ENCODE peak calls at places on chromosomes 12 and 14, in four cellular contexts. E is choroid plexus epithelial cell, A is lower leg skin, Q is hepatocyte. K is an unnamed sample.

GRCh38 chr14:90846511-90846910 is 30.3 kb upstream of the TTC7B start:
- DNase-seq in Q (no peak), A (no peak), E (no peak), K (peak; percentile 80)

GRCh38 chr12:85390281-85390680 is 110.3 kb downstream of the ALX1 start:
- DNase-seq in E (no peak), A (no peak), Q (no peak), K (no peak)

GRCh38 chr12:57127710-57128518 is at the start of gene LRP1:
- DNase-seq in A (peak; percentile 96), E (peak; percentile 86), Q (peak; percentile 94), K (peak; percentile 86)

GRCh38 chr12:76633415-76633814 is 73.8 kb upstream of the OSBPL8 start:
- DNase-seq in A (no peak), Q (no peak), E (no peak), K (no peak)

GRCh38 chr12:68259318-68259940 is 6.0 kb upstream of the IL22 start:
- DNase-seq in A (no peak), Q (no peak), E (peak; percentile 97), K (peak; percentile 96)

GRCh38 chr12:132154941-132155770 is 10.9 kb downstream of the NOC4L start:
- DNase-seq in Q (no peak), E (no peak), A (no peak), K (no peak)

GRCh38 chr12:52537101-52537500 is 15.8 kb downstream of the KRT71 start:
- DNase-seq in Q (no peak), E (no peak), A (no peak), K (no peak)

GRCh38 chr12:92108651-92109050 is 37.0 kb downstream of the BTG1 start:
- DNase-seq in E (peak; percentile 94), A (no peak), Q (peak; percentile 10), K (peak; percentile 81)

GRCh38 chr14:52266782-52267181 is 716 bp upstream of the PTGDR start:
- DNase-seq in A (no peak), E (no peak), Q (no peak), K (peak; percentile 37)

GRCh38 chr12:80813820-80814219 is 97.1 kb downstream of the MYF5 start:
- DNase-seq in Q (no peak), A (no peak), E (no peak), K (no peak)

GRCh38 chr14:102729825-102730224 is 47.4 kb upstream of the TRAF3 start:
- DNase-seq in E (no peak), Q (no peak), A (no peak), K (no peak)

GRCh38 chr14:68715032-68715924 is 77.6 kb downstream of the ZFP36L1 start:
- DNase-seq in Q (no peak), E (peak; percentile 71), A (peak; percentile 21), K (peak; percentile 30)

GRCh38 chr14:103512701-103513611 is 9.7 kb downstream of the CKB start:
- DNase-seq in Q (peak; percentile 13), A (no peak), E (peak; percentile 36), K (peak; percentile 64)

GRCh38 chr14:95057851-95058250 is 99.5 kb downstream of the DICER1 start:
- DNase-seq in E (no peak), Q (no peak), A (no peak), K (no peak)

GRCh38 chr12:106205208-106206069 is 42.4 kb downstream of the CKAP4 start:
- DNase-seq in A (no peak), Q (no peak), E (no peak), K (no peak)

GRCh38 chr12:3314306-3314663 is 176.7 kb upstream of the PRMT8 start:
- DNase-seq in A (no peak), Q (no peak), E (no peak), K (no peak)

GRCh38 chr12:66117242-66117641 is 13.3 kb downstream of the LLPH start:
- DNase-seq in Q (no peak), A (no peak), E (no peak), K (no peak)

GRCh38 chr12:98422809-98423208 is 92.6 kb upstream of the TMPO start:
- DNase-seq in Q (peak; percentile 49), A (no peak), E (no peak), K (no peak)

GRCh38 chr12:51217968-51218606 is at the start of gene POU6F1:
- DNase-seq in A (peak; percentile 94), E (peak; percentile 79), Q (peak; percentile 93), K (peak; percentile 77)

GRCh38 chr12:70812124-70812523 is 108.4 kb downstream of the PTPRR start:
- DNase-seq in Q (peak; percentile 71), E (no peak), A (no peak), K (no peak)

GRCh38 chr14:56885795-56886194 is 75.5 kb upstream of the OTX2 start:
- DNase-seq in E (no peak), Q (no peak), A (no peak), K (no peak)

GRCh38 chr12:124764870-124765570 is 98.6 kb downstream of the SCARB1 start:
- DNase-seq in Q (peak; percentile 43), E (peak; percentile 95), A (no peak), K (peak; percentile 97)

DNA sequence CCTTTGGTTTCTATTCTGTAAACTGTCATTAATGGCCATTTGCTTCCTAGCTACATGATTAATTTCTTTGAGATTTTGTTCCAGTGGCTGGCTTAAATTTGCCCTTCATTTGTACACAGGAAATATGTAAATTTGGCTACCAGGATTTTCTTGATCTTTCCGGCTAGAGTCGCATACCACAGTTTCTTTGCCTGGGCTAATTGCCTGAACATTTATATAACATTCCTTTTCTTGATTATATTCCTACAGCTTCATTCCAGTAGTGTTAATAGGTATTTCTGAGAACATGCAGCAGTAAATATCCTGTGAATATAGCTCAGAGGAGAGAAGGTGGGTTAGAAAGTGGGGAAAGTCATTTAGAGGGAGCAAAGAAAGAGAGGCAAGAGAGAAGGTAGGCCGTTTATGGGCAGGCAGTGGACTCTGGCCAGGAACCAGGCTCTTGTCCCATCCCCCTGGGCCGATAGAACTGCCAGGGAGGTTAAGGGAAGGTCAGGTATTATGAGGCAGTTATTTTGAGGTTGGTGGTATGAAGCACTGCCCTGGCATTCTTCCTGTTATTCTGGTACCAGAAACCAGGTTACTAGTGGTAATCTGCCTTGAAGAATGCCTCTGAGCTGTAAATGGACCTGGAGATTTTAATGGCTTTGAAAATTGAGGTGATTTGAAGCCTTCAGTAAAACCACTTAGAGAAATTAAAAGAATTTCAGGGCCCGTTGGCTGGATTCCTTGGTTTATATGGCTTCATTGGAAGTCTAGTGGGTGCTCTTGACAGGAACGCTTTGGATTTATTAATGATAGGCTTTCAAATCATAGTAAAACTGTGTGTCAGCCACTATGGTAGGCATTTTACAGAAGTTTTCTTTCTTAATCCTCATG is 4.4 kb downstream of the RNF10 start:
- DNase-seq in A (no peak), Q (peak; percentile 57), E (peak; percentile 49), K (peak; percentile 60)
- H3K4me3 ChIP-seq in A (no peak overlapping the region), Q (no peak overlapping the region), E (peak overlapping the region; percentile 2), K (peak overlapping the region; percentile 11)

GRCh38 chr12:1281683-1282366 is 290.8 kb downstream of the ERC1 start:
- DNase-seq in Q (no peak), E (peak; percentile 82), A (no peak), K (peak; percentile 68)
- H3K4me3 ChIP-seq in Q (no peak overlapping the region), E (no peak overlapping the region), A (no peak overlapping the region), K (no peak overlapping the region)

GRCh38 chr12:123149828-123150272 is 1.0 kb downstream of the PITPNM2 start:
- DNase-seq in E (no peak), A (peak; percentile 84), Q (no peak), K (no peak)

GRCh38 chr12:123148223-123148622 is 2.7 kb downstream of the PITPNM2 start:
- DNase-seq in E (no peak), A (peak; percentile 14), Q (no peak), K (no peak)

GRCh38 chr12:123150273-123150803 is 552 bp downstream of the PITPNM2 start:
- DNase-seq in E (no peak), A (peak; percentile 88), Q (no peak), K (no peak)

GRCh38 chr12:123150804-123151678 is at the start of gene PITPNM2:
- DNase-seq in A (peak; percentile 87), Q (peak; percentile 92), E (peak; percentile 59), K (peak; percentile 47)

DNA sequence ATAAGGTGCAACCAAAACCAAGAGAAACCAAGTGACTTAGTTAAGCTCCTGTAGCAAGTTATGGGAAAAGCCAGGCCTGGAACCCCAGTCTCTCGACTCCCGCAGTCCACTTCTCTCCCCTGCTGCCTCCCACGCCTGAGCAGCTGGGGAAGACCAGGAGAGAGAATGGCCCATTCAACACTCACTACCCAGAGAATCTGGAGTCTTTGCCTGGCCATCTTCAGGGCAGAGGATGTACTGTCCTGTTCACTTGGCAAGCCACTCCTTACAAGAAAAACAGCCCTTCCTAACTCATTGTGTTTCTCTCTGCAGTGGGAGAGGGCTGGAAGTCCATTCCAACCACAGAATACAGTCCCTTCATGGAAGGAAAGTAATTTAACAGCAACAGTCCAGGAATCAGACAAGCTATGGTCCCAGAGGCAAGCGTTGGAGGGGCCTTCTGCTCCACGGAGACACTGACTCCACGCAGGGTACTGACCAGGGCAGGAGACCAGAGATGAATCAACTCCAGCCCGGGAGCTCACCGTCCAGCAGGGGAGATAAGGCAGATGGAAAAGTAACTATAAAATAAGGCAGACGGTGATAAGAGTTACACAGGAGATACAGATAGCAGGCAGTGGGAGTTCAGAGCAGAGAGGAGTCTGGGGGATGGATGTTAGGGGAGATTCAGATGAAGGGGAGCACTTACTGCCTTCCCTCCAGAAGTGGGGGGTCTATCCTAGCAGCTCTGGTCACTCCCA is 1.6 kb downstream of the PITPNM2 start:
- DNase-seq in E (no peak), A (peak; percentile 84), Q (peak; percentile 38), K (peak; percentile 35)
- H3K4me3 ChIP-seq in E (no peak overlapping the region), A (no peak overlapping the region), Q (no peak overlapping the region), K (peak overlapping the region; percentile 70)

DNA sequence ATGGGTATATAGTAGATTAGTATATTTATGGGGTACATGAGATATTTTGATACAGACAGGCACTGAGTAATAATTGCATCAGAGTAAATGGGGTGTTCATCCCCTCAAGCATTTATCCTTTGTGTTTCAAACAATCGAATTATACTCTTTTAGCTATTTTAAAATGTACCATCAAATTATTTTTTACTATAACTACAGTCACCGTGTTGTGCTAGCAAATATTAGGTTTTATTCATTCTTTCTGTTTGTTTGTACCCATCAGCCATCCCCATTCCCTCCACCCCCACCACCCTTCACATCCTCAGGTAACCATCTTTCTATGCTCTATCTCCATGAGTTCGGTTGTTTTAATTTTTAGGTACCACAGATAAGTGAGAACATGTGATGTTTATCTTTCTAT is 115.8 kb downstream of the NUBPL start:
- DNase-seq in A (no peak), Q (no peak), E (no peak), K (no peak)
- H3K4me3 ChIP-seq in A (no peak overlapping the region), Q (no peak overlapping the region), E (no peak overlapping the region), K (no peak overlapping the region)

DNA sequence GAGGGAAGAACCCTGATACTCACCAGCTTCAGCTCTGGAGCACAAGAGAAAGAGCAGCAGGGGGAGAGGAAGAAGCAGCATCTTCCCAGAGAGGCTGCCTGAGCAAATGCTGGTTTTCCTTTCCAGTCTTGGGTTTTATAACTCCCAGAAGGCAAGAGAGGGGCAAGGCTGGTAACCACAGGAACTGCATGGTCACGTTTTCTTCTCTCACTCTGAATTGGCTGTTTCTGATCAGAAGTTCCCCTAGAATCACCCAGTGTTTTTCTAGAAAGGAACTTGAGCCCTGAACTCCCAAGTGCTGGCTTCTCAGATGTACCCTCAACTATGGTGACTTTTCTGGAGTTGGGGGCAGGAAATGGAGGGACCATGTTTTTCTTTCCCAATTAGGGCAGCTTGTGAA is at the start of gene CMA1:
- DNase-seq in A (no peak), E (no peak), Q (no peak), K (no peak)
- H3K4me3 ChIP-seq in A (no peak within 1 kb of the TSS), E (no peak within 1 kb of the TSS), Q (no peak within 1 kb of the TSS), K (no peak within 1 kb of the TSS)

GRCh38 chr14:54651649-54652048 is 84.7 kb downstream of the SAMD4A start:
- DNase-seq in Q (no peak), A (no peak), E (no peak), K (peak; percentile 44)
- H3K4me3 ChIP-seq in Q (no peak overlapping the region), A (no peak overlapping the region), E (no peak overlapping the region), K (no peak overlapping the region)